ENCODE peak calls at places on chromosome 6, in ten cellular contexts. G, B, D, T, Q, H, I, Z, R and K are unnamed samples.

GRCh38 chr6:49515485-49516146 is 15.9 kb downstream of the GLYATL3 start:
- DNase-seq in G (no peak), B (no peak), D (no peak), T (no peak), Q (no peak), H (no peak), I (no peak), Z (no peak), R (no peak), K (no peak)

GRCh38 chr6:133542056-133542821 is 301.1 kb downstream of the EYA4 start:
- DNase-seq in G (no peak), B (no peak), D (no peak), T (no peak), Q (no peak), H (no peak), I (no peak), Z (peak), R (no peak), K (no peak)

GRCh38 chr6:107506145-107506544 is 16.2 kb downstream of the SOBP start:
- DNase-seq in G (no peak), B (peak), D (no peak), T (no peak), Q (no peak), H (no peak), I (no peak), Z (no peak), R (no peak), K (no peak)

GRCh38 chr6:111686249-111686997 is 80.7 kb upstream of the TRAF3IP2 start:
- DNase-seq in G (no peak), B (peak), D (no peak), T (no peak), Q (peak), H (no peak), I (no peak), Z (peak), R (no peak), K (no peak)

GRCh38 chr6:38117281-38117680 is 297.8 kb downstream of the ZFAND3 start:
- DNase-seq in G (peak), B (no peak), D (no peak), T (no peak), Q (no peak), H (peak), I (no peak), Z (peak), R (no peak), K (no peak)

GRCh38 chr6:12576389-12576788 is 140.2 kb upstream of the PHACTR1 start:
- DNase-seq in G (peak), B (no peak), D (no peak), T (no peak), Q (peak), H (no peak), I (no peak), Z (peak), R (no peak), K (no peak)

GRCh38 chr6:147077251-147077650 is 127.0 kb upstream of the STXBP5 start:
- DNase-seq in G (no peak), B (no peak), D (no peak), T (peak), Q (no peak), H (no peak), I (no peak), Z (no peak), R (no peak), K (no peak)

GRCh38 chr6:23956988-23957387 is 169.0 kb upstream of the NRSN1 start:
- DNase-seq in G (no peak), B (no peak), D (no peak), T (no peak), Q (no peak), H (no peak), I (no peak), Z (no peak), R (no peak), K (no peak)

GRCh38 chr6:139060332-139060731 is 31.8 kb downstream of the ABRACL start:
- DNase-seq in G (peak), B (no peak), D (no peak), T (no peak), Q (no peak), H (peak), I (no peak), Z (peak), R (peak), K (no peak)

GRCh38 chr6:130494745-130495144 is 128.9 kb downstream of the TMEM200A start:
- DNase-seq in G (no peak), B (no peak), D (no peak), T (no peak), Q (no peak), H (peak), I (no peak), Z (peak), R (no peak), K (no peak)

GRCh38 chr6:43926644-43927524 is 156.9 kb downstream of the VEGFA start:
- DNase-seq in G (peak), B (peak), D (peak), T (peak), Q (peak), H (peak), I (peak), Z (peak), R (peak), K (peak)

GRCh38 chr6:12008366-12009179 is 3.5 kb upstream of the HIVEP1 start:
- DNase-seq in G (peak), B (peak), D (peak), T (peak), Q (peak), H (peak), I (peak), Z (peak), R (no peak), K (no peak)

GRCh38 chr6:144816936-144817335 is 531.8 kb downstream of the UTRN start:
- DNase-seq in G (no peak), B (no peak), D (no peak), T (no peak), Q (no peak), H (no peak), I (no peak), Z (no peak), R (no peak), K (no peak)

GRCh38 chr6:154249499-154250298 is 106.9 kb downstream of the IPCEF1 start:
- DNase-seq in G (no peak), B (no peak), D (no peak), T (no peak), Q (no peak), H (no peak), I (no peak), Z (no peak), R (no peak), K (peak)

GRCh38 chr6:3288711-3289663 is 30.2 kb downstream of the PSMG4 start:
- DNase-seq in G (no peak), B (peak), D (no peak), T (no peak), Q (no peak), H (no peak), I (no peak), Z (no peak), R (no peak), K (no peak)

GRCh38 chr6:92292067-92292466 is 1127.3 kb downstream of the EPHA7 start:
- DNase-seq in G (no peak), B (no peak), D (no peak), T (no peak), Q (no peak), H (no peak), I (no peak), Z (no peak), R (no peak), K (no peak)

GRCh38 chr6:43838276-43839036 is 68.4 kb downstream of the VEGFA start:
- DNase-seq in G (peak), B (peak), D (peak), T (peak), Q (peak), H (peak), I (peak), Z (peak), R (no peak), K (no peak)

GRCh38 chr6:537114-537513 is 119.8 kb downstream of the HUS1B start:
- DNase-seq in G (no peak), B (no peak), D (no peak), T (no peak), Q (no peak), H (no peak), I (no peak), Z (no peak), R (no peak), K (no peak)

GRCh38 chr6:1686117-1687098 is 76.7 kb downstream of the FOXC1 start:
- DNase-seq in G (peak), B (no peak), D (peak), T (peak), Q (peak), H (peak), I (peak), Z (peak), R (peak), K (peak)

GRCh38 chr6:36956111-36956820 is 1.7 kb downstream of the PI16 start:
- DNase-seq in G (no peak), B (peak), D (no peak), T (no peak), Q (no peak), H (no peak), I (no peak), Z (no peak), R (no peak), K (no peak)

GRCh38 chr6:33860706-33861474 is 57.1 kb upstream of the MLN start:
- DNase-seq in G (peak), B (no peak), D (no peak), T (no peak), Q (no peak), H (peak), I (no peak), Z (peak), R (no peak), K (no peak)

GRCh38 chr6:40251609-40252008 is 317.3 kb upstream of the MOCS1 start:
- DNase-seq in G (no peak), B (no peak), D (no peak), T (no peak), Q (peak), H (no peak), I (no peak), Z (no peak), R (no peak), K (peak)

GRCh38 chr6:140921366-140922226 is 1211.1 kb upstream of the GJE1 start:
- DNase-seq in G (peak), B (no peak), D (peak), T (no peak), Q (peak), H (peak), I (no peak), Z (peak), R (peak), K (peak)

GRCh38 chr6:44180886-44181285 is 22.3 kb downstream of the CAPN11 start:
- DNase-seq in G (no peak), B (no peak), D (no peak), T (no peak), Q (peak), H (no peak), I (no peak), Z (no peak), R (no peak), K (no peak)

GRCh38 chr6:16345449-16346330 is 107.3 kb downstream of the GMPR start:
- DNase-seq in G (peak), B (no peak), D (no peak), T (no peak), Q (peak), H (peak), I (peak), Z (peak), R (peak), K (no peak)

GRCh38 chr6:13538600-13538999 is 35.8 kb upstream of the SIRT5 start:
- DNase-seq in G (no peak), B (no peak), D (no peak), T (no peak), Q (no peak), H (no peak), I (no peak), Z (no peak), R (no peak), K (no peak)

GRCh38 chr6:77633471-77633870 is 19.4 kb upstream of the MEI4 start:
- DNase-seq in G (no peak), B (no peak), D (no peak), T (no peak), Q (no peak), H (no peak), I (no peak), Z (peak), R (no peak), K (no peak)

GRCh38 chr6:8181162-8181909 is 79.0 kb upstream of the EEF1E1 start:
- DNase-seq in G (no peak), B (no peak), D (no peak), T (no peak), Q (no peak), H (no peak), I (no peak), Z (no peak), R (no peak), K (no peak)

GRCh38 chr6:903746-904145 is 210.8 kb upstream of the EXOC2 start:
- DNase-seq in G (peak), B (no peak), D (no peak), T (no peak), Q (no peak), H (peak), I (peak), Z (peak), R (no peak), K (no peak)

GRCh38 chr6:99995916-99996315 is 1.9 kb upstream of the MCHR2 start:
- DNase-seq in G (no peak), B (no peak), D (no peak), T (no peak), Q (no peak), H (no peak), I (no peak), Z (no peak), R (no peak), K (no peak)

GRCh38 chr6:137291441-137291840 is 72.3 kb upstream of the IFNGR1 start:
- DNase-seq in G (peak), B (peak), D (no peak), T (peak), Q (peak), H (peak), I (no peak), Z (peak), R (no peak), K (no peak)

GRCh38 chr6:125262026-125263013 is 39.4 kb downstream of the HDDC2 start:
- DNase-seq in G (peak), B (no peak), D (no peak), T (no peak), Q (no peak), H (peak), I (peak), Z (peak), R (no peak), K (no peak)

GRCh38 chr6:125258651-125259353 is 43.0 kb downstream of the HDDC2 start:
- DNase-seq in G (no peak), B (no peak), D (no peak), T (no peak), Q (no peak), H (no peak), I (no peak), Z (peak), R (no peak), K (no peak)

GRCh38 chr6:125255201-125255600 is 46.6 kb downstream of the HDDC2 start:
- DNase-seq in G (no peak), B (no peak), D (no peak), T (no peak), Q (no peak), H (no peak), I (no peak), Z (no peak), R (no peak), K (no peak)

GRCh38 chr6:125257351-125257750 is 44.4 kb downstream of the HDDC2 start:
- DNase-seq in G (no peak), B (no peak), D (no peak), T (no peak), Q (no peak), H (no peak), I (no peak), Z (peak), R (no peak), K (no peak)

DNA sequence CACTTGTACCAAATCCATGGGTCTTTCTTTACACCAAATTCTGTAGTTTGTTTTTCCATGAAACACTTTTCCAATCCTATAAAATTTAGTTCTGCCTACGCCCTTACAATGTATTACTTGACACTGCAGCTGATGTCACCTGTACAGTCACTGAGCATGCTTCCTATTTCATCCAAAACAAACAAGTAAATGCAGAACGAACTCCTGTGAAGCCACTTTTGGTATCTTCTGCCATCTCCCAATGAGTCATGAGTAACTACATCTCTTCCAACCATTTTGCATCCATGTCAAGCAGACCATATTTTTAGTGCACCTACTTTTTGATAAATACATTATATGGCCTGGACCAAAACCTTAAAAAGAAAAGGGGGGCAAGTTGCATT is 42.4 kb downstream of the HDDC2 start:
- DNase-seq in G (no peak), B (no peak), D (no peak), T (no peak), Q (no peak), H (no peak), I (no peak), Z (no peak), R (no peak), K (no peak)
- H3K4me3 ChIP-seq in G (no peak), B (no peak), D (no peak), T (no peak), Q (no peak), H (no peak), I (no peak), Z (no peak), R (no peak), K (no peak)

GRCh38 chr6:128648022-128648598 is 127.7 kb upstream of the PTPRK start:
- DNase-seq in G (no peak), B (no peak), D (peak), T (no peak), Q (no peak), H (no peak), I (no peak), Z (no peak), R (no peak), K (no peak)
- H3K4me3 ChIP-seq in G (no peak), B (no peak), D (no peak), T (peak), Q (no peak), H (no peak), I (no peak), Z (no peak), R (no peak), K (no peak)

DNA sequence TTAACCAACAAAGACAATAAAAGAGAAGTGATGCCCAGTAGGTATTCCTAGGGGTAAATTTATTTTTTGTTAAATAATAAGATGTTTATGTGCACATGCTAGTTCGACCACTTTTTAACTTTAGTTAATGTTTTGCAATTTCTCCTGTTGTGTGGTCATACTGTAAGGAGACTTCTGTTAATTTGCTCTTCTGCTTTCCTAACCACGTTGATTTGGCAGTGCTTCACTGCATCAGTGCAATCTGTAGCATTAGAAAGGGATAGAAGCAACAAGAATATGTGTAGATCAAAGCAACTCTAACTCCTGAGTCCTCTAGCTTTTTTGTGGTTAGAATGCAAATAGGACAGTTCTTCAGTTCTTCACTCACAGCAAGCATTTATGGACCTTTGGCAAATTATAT is 13.9 kb downstream of the MYB start:
- DNase-seq in G (no peak), B (no peak), D (no peak), T (no peak), Q (no peak), H (no peak), I (no peak), Z (no peak), R (no peak), K (no peak)
- H3K4me3 ChIP-seq in G (no peak), B (no peak), D (no peak), T (no peak), Q (no peak), H (no peak), I (no peak), Z (no peak), R (no peak), K (no peak)

DNA sequence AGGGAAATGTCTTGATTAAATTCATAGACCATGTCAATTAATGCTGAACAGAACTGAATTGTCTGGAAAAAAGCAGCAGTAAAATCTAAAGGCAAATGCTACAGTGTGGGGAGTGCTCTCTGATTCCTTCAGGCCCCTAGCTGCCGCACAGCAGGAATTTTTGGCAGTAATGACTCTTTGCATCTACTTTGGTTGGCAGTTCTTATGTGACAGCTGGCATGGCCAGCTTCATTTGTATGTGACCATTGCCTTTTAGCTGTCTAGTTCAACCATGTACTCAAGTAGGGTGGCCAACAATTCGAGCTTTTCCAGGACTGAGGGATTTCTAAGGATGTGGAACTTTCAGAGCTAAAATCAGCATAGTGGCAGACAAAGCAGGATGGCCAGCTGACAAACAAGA is 499.1 kb upstream of the MAN1A1 start:
- DNase-seq in G (no peak), B (no peak), D (no peak), T (no peak), Q (no peak), H (no peak), I (no peak), Z (no peak), R (no peak), K (no peak)
- H3K4me3 ChIP-seq in G (no peak), B (no peak), D (no peak), T (no peak), Q (no peak), H (no peak), I (no peak), Z (no peak), R (no peak), K (no peak)

DNA sequence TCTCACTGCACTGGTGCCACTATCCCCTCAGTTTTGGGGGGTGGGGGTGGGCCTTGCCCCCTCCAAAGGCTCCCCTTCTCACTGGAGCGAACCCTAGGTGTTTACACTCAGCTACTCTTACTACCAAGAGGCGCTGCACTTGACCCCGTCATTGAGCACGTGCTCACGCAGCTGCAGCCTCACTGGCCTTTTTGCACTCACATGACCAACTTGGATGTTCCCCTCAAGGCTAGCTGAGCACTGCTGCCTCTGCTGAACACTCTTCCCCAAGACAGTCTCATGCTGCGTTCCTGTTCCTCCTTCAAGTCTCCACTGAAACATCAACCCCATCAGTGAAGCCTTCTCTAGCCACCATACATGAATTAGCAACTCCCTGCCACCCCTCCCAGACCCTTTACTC is 4.1 kb downstream of the SOD2 start:
- DNase-seq in G (no peak), B (no peak), D (no peak), T (no peak), Q (no peak), H (no peak), I (no peak), Z (no peak), R (no peak), K (no peak)
- H3K4me3 ChIP-seq in G (no peak), B (no peak), D (no peak), T (peak), Q (no peak), H (no peak), I (no peak), Z (no peak), R (peak), K (peak)

DNA sequence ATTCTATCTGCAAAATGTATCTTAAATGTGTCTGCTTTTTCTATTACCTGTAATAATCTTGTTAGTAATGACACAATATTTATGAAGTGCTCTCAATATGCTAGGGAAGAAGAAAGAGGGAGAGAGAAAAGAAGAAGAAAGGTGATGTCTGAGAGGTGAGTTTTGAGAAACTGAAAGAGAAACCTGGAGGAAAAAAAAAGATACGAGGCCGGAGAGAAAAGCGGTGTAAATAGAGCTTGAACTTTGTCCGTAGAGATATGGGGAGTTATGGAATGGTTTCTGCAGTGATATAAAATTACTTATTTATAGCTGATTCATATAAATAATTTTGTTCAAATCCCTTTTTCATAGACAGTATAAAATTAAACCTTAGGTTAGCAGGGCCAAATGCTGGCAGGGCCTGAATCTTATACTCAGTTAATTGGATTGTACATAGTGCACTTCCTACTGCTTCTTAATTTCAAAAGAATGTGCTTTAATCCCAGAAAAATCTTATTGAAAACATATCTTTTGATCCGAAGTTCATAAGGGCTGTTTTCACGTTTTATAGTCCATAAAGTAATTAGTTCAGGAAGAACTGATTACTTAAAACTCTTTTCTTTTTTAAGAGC is 43.0 kb downstream of the MYB start:
- DNase-seq in G (no peak), B (no peak), D (no peak), T (no peak), Q (peak), H (no peak), I (no peak), Z (no peak), R (no peak), K (no peak)
- H3K4me3 ChIP-seq in G (no peak), B (no peak), D (no peak), T (no peak), Q (no peak), H (no peak), I (no peak), Z (no peak), R (no peak), K (no peak)

GRCh38 chr6:114343782-114344144 is 940 bp upstream of the HS3ST5 start:
- DNase-seq in G (no peak), B (no peak), D (no peak), T (no peak), Q (no peak), H (no peak), I (no peak), Z (no peak), R (no peak), K (no peak)
- H3K4me3 ChIP-seq in G (no peak), B (no peak), D (peak), T (peak), Q (no peak), H (no peak), I (peak), Z (no peak), R (peak), K (peak)

GRCh38 chr6:68636710-68637470 is 1.8 kb downstream of the ADGRB3 start:
- DNase-seq in G (no peak), B (no peak), D (no peak), T (no peak), Q (no peak), H (no peak), I (no peak), Z (no peak), R (no peak), K (no peak)
- H3K4me3 ChIP-seq in G (no peak), B (no peak), D (no peak), T (peak), Q (peak), H (no peak), I (no peak), Z (peak), R (no peak), K (no peak)